ENCODE peak calls at places on chromosomes 1 and 21, in seven cellular contexts. D is brain microvascular endothelial cell, P is uterus, I is HCT116, H is cardiac muscle cell, A is GM12878, X is colonic mucosa. W is an unnamed sample.
A peak's percentile ranks its signal among the peaks of the same experiment; 100 is the strongest.

GRCh38 chr1:38834221-38834782 is 25.3 kb downstream of the RRAGC start:
- DNase-seq in A (no peak), I (no peak), D (no peak), X (no peak), H (no peak), P (no peak), W (no peak)

GRCh38 chr1:44673675-44674112 is 587 bp downstream of the TMEM53 start:
- DNase-seq in A (no peak), H (no peak), I (no peak), X (no peak), D (no peak), P (no peak), W (no peak)

GRCh38 chr21:44329086-44329889 is 9.9 kb downstream of the CFAP410 start:
- DNase-seq in A (no peak), D (no peak), P (no peak), H (no peak), X (no peak), I (no peak), W (no peak)

GRCh38 chr1:236280438-236281285 is 1.1 kb downstream of the ERO1B start:
- DNase-seq in I (no peak), A (no peak), H (no peak), X (peak; percentile 23), D (no peak), P (peak; percentile 19), W (peak; percentile 57)

GRCh38 chr1:201298381-201299367 is 15.4 kb downstream of the PKP1 start:
- DNase-seq in A (no peak), I (no peak), P (no peak), X (peak; percentile 75), D (no peak), H (peak; percentile 16), W (no peak)

GRCh38 chr21:42593815-42594157 is 59.6 kb upstream of the PDE9A start:
- DNase-seq in A (no peak), D (no peak), P (no peak), H (no peak), X (no peak), I (no peak), W (no peak)

GRCh38 chr1:203045821-203046594 is 19.7 kb downstream of the PPFIA4 start:
- DNase-seq in P (peak; percentile 68), A (no peak), X (no peak), H (peak; percentile 53), I (no peak), D (no peak), W (no peak)

GRCh38 chr1:5245348-5245747 is 590.9 kb downstream of the AJAP1 start:
- DNase-seq in A (no peak), D (no peak), X (no peak), H (no peak), I (no peak), P (no peak), W (no peak)

GRCh38 chr1:8230284-8230605 is 87.7 kb upstream of the SLC45A1 start:
- DNase-seq in X (no peak), P (no peak), I (no peak), D (no peak), A (no peak), H (no peak), W (no peak)

GRCh38 chr1:237124856-237125462 is 83.0 kb downstream of the RYR2 start:
- DNase-seq in A (no peak), H (peak; percentile 5), I (peak; percentile 8), D (no peak), X (no peak), P (no peak), W (no peak)

GRCh38 chr1:205595435-205595834 is 36.4 kb downstream of the ELK4 start:
- DNase-seq in A (no peak), P (no peak), X (no peak), D (no peak), H (no peak), I (no peak), W (peak; percentile 61)

DNA sequence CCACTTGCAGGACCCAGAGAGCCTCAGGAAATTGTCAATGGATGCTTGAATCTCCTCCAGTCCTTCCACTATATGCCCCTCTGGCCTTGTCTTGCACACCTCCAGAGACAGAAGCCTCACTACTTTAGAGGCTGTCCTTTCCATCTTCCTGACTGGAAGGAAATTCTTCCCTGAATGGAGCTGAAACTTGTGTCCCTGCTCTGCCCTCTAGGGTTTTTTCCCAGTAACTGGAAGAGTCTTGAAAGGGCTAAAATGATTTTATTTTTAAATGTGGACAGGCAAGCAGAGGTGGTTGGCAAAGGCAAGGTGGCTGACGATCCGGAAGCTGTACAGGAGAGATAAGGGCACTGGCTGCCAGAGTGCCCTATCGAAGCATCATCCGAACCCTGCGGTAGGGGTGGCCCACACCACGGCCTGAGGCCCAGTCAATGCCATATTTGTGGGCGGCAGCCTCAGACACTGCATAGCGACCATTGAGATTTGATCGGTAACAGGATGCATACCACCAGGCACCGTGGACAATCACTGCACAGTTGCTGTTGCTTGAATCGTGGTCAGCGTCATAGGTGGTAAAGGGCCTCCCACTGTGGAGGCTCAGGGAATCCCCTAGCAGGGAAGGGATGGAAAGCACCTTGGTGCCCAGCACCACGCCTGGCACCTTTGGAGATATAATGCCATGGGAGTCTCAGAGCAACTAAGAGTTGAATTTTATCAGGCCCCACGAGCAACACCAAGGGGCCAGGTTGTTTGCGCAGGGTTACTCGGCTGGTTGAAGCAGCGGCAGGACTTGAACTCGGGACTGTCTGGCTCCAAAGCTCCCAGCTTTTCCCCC is 2.3 kb upstream of the MAP3K6 start:
- DNase-seq in P (no peak), A (no peak), D (no peak), I (no peak), X (no peak), H (peak; percentile 34), W (no peak)
- TF ChIP-seq CTCF in P (no peak), A (no peak), D (peak; percentile 58), I (peak; percentile 16), X (no peak), H (peak; percentile 26), W (no peak)

DNA sequence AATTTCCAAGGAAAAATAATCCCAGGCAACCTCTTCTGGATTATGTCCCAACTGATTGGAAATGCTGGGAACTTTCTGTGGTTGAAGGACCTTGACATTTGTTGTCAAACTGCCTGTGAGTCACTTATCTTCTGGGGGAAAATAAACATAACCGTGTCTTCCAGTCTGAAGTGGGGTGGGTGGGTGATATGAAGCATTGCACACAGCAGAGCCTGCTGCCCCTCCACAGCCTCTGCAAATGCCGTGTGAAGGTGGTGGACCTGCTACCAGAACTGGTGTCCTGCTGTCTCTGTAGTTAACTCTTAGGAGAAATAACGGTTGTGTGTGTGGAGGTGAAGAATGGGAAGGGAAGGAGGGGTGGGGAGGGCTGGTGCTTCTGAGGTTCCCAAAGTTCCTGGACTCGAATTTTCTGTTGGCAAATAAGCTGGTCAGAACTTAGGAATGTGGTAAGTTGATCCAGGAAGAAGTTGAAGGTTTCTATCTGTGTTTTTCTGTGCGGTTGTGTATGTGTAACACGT is 23.2 kb downstream of the GALNT2 start:
- DNase-seq in A (no peak), I (no peak), P (no peak), D (peak; percentile 76), H (peak; percentile 82), X (no peak), W (no peak)
- H3K4me3 ChIP-seq in A (no peak overlapping the region), I (no peak overlapping the region), P (no peak overlapping the region), D (peak overlapping the region; percentile 33), H (no peak overlapping the region), X (no peak overlapping the region), W (no peak overlapping the region)

GRCh38 chr1:106912146-106912545 is 144.3 kb upstream of the PRMT6 start:
- DNase-seq in D (no peak), H (no peak), I (no peak), A (no peak), X (no peak), P (no peak), W (no peak)
- H3K27me3 ChIP-seq in D (no peaks in the 10 kb centered on the region), H (no peaks in the 10 kb centered on the region), I (no peaks in the 10 kb centered on the region), A (no peaks in the 10 kb centered on the region), X (no peaks in the 10 kb centered on the region), P (no peaks in the 10 kb centered on the region), W (no peaks in the 10 kb centered on the region)

GRCh38 chr1:46301406-46302090 is 1.9 kb downstream of the LRRC41 start:
- DNase-seq in A (no peak), P (peak; percentile 49), I (no peak), H (peak; percentile 56), D (peak; percentile 16), X (peak; percentile 51), W (no peak)

GRCh38 chr1:46303038-46303871 is at the start of the genes LRRC41 and UQCRH:
- DNase-seq in I (peak; percentile 97), A (peak; percentile 93), H (peak; percentile 98), X (peak; percentile 96), P (peak; percentile 93), D (peak; percentile 94), W (peak; percentile 98)

GRCh38 chr1:46303872-46304326 is 401 bp downstream of the UQCRH start:
- DNase-seq in H (no peak), A (no peak), D (no peak), P (no peak), X (peak; percentile 21), I (no peak), W (no peak)

GRCh38 chr1:46300673-46301405 is 2.6 kb downstream of the LRRC41 start:
- DNase-seq in P (no peak), H (peak; percentile 56), I (no peak), X (peak; percentile 22), D (no peak), A (no peak), W (no peak)

DNA sequence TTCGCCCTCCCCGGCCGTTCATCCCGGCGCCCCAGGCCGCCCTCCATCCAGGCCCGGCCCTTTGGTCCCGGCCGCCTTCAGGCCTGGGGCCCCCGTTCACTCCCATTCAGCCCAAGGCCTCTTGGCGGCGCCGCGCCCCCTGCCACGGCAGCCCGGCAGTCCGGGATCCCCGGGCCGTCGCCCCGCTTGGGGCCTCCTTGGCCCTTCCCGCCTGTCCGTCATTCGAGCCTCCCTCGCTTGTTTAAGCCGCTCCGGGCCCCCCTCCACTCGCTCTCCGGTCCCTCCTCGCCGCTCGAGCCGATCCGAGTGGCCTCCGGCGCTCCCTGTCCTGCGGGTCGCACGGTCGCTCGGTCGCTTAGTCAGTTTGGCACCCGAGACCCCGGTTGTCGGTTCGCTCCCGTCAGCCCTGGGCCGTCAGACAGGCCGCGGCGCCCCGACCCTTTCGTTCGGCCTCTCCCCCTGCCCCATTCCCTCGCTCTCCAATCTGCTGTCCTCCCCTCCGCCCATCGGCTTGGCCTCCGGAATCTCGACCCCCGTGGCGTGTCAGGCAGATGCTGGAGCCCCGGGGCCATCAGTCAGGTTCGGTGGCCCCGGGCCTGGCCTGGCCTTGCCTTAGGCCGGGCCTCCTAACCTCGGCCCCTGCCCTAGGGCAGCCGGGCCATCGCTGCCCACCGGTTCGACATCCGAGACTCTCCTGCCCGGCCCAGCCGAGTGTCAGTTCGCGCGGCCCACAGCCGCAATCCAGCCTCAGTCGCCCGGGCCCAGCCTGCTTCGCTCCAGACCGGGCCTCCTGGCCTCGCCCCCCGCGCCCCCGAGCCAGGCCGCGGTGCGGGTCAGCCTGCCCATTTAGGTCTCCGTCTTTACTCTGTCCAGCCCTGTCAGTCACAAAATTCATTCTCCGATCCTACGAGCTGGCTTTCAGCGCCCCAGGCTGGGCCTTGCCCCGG is 1.1 kb downstream of the LRRC41 start:
- DNase-seq in I (no peak), D (peak; percentile 13), H (peak; percentile 65), P (peak; percentile 47), X (peak; percentile 53), A (no peak), W (peak; percentile 82)
- TF ChIP-seq CTCF in I (no peak), D (peak; percentile 12), H (peak; percentile 17), P (no peak), X (no peak), A (peak; percentile 74), W (peak; percentile 52)

W was measured in GM06990.